ENCODE peak calls at places on chromosomes 5 and 9, in eight cellular contexts. V, F, Z, D, J, L, Q and U are unnamed samples. For H3K4me1, the result is how much of the 10 kb centered on the place peaks cover.

GRCh38 chr5:139647406-139648204 is 544 bp upstream of the CXXC5 start:
- DNase-seq in V (peak), L (no peak), Z (no peak), F (no peak), Q (no peak), D (peak), J (peak), U (no peak)

GRCh38 chr9:115775669-115776068 is 377.9 kb upstream of the PAPPA start:
- DNase-seq in V (no peak), J (no peak), D (no peak), Q (no peak), Z (no peak), F (no peak), L (no peak), U (no peak)

GRCh38 chr5:105952875-105953274 is 1717.9 kb downstream of the EFNA5 start:
- DNase-seq in J (no peak), D (no peak), Z (no peak), F (no peak), Q (no peak), L (no peak), V (no peak), U (peak)

GRCh38 chr9:129888085-129888808 is 53.0 kb downstream of the USP20 start:
- DNase-seq in F (peak), L (no peak), J (peak), Z (no peak), Q (peak), D (peak), V (peak), U (no peak)

GRCh38 chr9:84397151-84397728 is 56.7 kb upstream of the SLC28A3 start:
- DNase-seq in F (peak), L (peak), D (no peak), Z (peak), Q (peak), V (peak), J (no peak), U (peak)

GRCh38 chr9:112868461-112868860 is 22.2 kb downstream of the SLC46A2 start:
- DNase-seq in L (no peak), J (no peak), D (no peak), Z (no peak), F (no peak), Q (no peak), V (no peak), U (no peak)

GRCh38 chr5:52994266-52994665 is 5.1 kb downstream of the ITGA2 start:
- DNase-seq in Q (no peak), Z (no peak), F (no peak), D (no peak), V (no peak), J (no peak), L (no peak), U (peak)

GRCh38 chr9:130866474-130866965 is 30.1 kb downstream of the QRFP start:
- DNase-seq in J (no peak), V (peak), Z (peak), F (peak), D (no peak), L (peak), Q (peak), U (peak)

GRCh38 chr9:134589748-134590147 is 51.9 kb upstream of the COL5A1 start:
- DNase-seq in F (no peak), D (no peak), Z (no peak), Q (peak), J (no peak), V (no peak), L (no peak), U (no peak)

GRCh38 chr9:130368631-130369103 is 76.1 kb upstream of the ASS1 start:
- DNase-seq in F (no peak), V (no peak), Q (no peak), J (no peak), Z (no peak), L (no peak), D (no peak), U (peak)

GRCh38 chr5:14879985-14880589 is 8.5 kb upstream of the ANKH start:
- DNase-seq in F (no peak), J (no peak), Z (no peak), V (no peak), D (no peak), L (no peak), Q (no peak), U (no peak)

GRCh38 chr5:13478831-13479465 is 465.5 kb downstream of the DNAH5 start:
- DNase-seq in Z (peak), J (no peak), L (peak), F (no peak), D (no peak), V (no peak), Q (no peak), U (peak)

GRCh38 chr5:112886975-112887374 is 25.9 kb downstream of the SRP19 start:
- DNase-seq in V (no peak), L (no peak), Q (no peak), J (no peak), Z (no peak), D (no peak), F (no peak), U (no peak)

GRCh38 chr5:115816226-115817042 is at the start of gene CDO1:
- DNase-seq in F (peak), V (peak), D (peak), J (peak), L (no peak), Z (peak), Q (no peak), U (no peak)

GRCh38 chr5:44603496-44604272 is 205.1 kb upstream of the MRPS30 start:
- DNase-seq in L (no peak), D (no peak), Q (no peak), V (no peak), J (no peak), F (no peak), Z (no peak), U (peak)

GRCh38 chr9:8649807-8650206 is 850.2 kb upstream of the DMAC1 start:
- DNase-seq in Q (no peak), L (no peak), F (no peak), J (no peak), Z (no peak), D (no peak), V (no peak), U (no peak)

GRCh38 chr9:123338710-123339665 is 17.0 kb upstream of the CRB2 start:
- DNase-seq in Q (no peak), D (no peak), Z (no peak), L (no peak), F (peak), J (peak), V (peak), U (no peak)

GRCh38 chr5:350355-350754 is 28.8 kb downstream of the AHRR start:
- DNase-seq in F (no peak), D (no peak), Z (no peak), V (no peak), L (no peak), J (no peak), Q (peak), U (no peak)

GRCh38 chr5:88660326-88660946 is 222.5 kb downstream of the MEF2C start:
- DNase-seq in Z (no peak), J (no peak), Q (no peak), F (no peak), V (no peak), D (peak), L (peak), U (no peak)

DNA sequence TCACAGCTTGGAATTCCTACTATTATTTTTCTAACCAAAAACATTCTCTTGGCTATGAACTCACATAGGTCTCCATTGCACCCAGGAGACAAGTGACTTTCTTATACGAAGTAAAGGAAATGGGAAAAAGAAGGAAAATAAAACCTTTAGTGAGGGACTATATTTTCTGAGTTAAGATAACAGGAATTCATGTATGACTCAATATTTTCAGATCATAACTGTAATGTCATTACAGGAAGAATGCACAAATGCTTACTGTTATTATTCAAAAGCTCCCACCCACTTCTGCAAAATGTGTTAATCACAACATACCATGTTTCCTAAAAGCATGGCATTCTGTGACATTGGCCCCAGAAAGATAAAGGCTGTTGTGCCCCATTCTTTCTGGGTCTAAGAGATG is 77.2 kb downstream of the ABCA1 start:
- DNase-seq in Q (no peak), J (no peak), F (no peak), L (no peak), V (no peak), Z (no peak), D (no peak), U (peak)
- TF ChIP-seq CTCF in Q (no peak), J (no peak), F (no peak), L (no peak), V (no peak), Z (no peak), D (no peak), U (no peak)

DNA sequence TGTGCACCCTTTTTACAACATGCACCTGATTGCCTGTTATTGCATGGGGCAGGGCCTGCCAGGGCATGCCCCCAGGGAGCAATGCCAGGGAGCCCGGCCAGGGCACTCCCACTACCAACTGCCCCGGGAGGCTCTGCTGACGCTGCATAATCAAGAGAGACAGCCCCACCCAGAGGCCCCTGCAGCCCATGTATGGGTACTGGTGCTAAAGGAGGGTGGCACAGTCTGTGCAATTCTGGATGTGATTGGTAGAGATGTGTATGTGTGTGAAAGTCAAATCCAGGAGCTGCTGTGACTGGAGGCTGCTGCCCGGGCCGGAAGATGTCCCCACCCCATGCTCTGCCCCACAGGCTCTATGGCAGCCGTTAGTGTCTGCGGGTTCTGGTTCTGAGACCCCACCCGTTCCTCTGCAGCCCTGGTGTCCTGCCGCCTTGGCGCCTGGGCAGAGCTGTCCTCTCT is 3.9 kb upstream of the NEURL1B start:
- DNase-seq in J (no peak), Q (peak), F (peak), V (no peak), D (no peak), L (no peak), Z (no peak), U (peak)
- H3K27ac ChIP-seq in J (no peak), Q (no peak), F (peak), V (no peak), D (no peak), L (peak), Z (no peak), U (no peak)

DNA sequence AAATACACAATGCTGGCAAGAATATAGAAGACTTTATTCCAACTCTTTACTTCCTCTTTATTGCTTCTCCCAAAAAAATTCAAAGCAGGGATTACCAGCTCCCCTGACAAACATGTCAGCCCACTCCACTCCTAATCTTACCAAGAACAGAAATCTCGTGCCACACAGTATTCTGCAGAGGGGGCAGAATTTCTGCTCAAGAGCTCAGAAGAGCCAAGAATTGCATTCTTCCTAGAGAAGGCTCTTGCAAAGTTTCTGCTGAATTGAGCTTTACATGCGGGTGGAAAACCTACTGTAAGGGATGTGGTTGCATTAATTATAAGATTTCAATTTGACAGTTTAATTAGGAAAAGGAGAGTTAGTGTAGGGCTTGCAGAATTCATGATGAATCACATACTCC is 428.6 kb downstream of the CETN3 start:
- DNase-seq in F (no peak), Z (no peak), D (no peak), L (no peak), V (no peak), J (no peak), Q (no peak), U (no peak)
- H3K4me1 ChIP-seq in F (under half), Z (under half), D (under half), L (under half), V (under half), J (under half), Q (under half), U (under half)

DNA sequence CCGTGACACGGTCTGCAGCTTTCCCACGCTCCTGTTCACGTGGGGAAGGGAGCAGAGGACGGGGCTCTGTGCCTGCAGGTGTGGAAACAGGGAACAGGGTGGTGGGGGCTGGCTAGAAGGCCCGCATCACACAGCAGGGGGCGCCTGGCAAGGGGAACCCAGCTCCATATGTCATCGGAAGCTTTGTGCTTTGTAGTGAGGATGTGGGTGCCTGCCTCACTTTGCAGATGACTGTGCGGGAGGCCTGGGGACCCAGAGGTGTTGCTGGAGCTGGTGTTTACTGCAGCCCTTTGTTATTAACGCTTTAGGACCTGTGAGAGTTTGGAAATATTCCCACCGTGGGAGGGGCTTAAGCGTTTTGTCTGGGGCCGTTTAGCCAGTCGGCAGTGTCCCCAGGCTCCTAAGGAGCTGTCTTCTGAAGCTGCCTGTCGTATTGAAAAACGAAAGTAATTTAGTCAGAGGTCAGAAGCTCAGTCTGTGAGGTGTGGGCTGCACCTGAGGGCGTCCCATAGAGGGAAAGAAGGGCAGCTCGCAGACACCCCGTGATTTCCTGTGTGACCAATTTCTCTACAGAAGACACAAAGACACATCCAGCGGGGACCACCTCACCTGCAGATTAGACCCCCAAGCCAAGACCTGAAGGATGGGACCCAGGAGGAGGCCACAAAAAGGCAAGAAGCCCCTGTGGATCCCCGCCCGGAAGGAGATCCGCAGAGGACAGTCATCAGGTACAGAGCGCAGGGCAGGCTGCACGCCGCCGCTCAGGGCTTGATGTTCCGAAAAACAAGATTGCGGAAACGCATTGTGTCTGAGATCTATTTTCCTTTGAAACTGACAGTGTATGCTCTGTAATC is 9.1 kb downstream of the MAN1B1 start:
- DNase-seq in D (no peak), Q (no peak), J (peak), Z (no peak), V (no peak), F (peak), L (no peak), U (no peak)
- TF ChIP-seq CTCF in D (no peak), Q (no peak), J (peak), Z (peak), V (no peak), F (no peak), L (no peak), U (peak)